ENCODE peak calls at places on chromosomes 6 and 20, in four cellular contexts. H is heart right ventricle, A is OCI-LY7, Q is right cardiac atrium. N is an unnamed sample. For H3K4me1 and H3K9me3, the result is how much of the 10 kb centered on the place peaks cover.

GRCh38 chr6:144497650-144498049 is 212.5 kb downstream of the UTRN start:
- DNase-seq in H (no peak), A (no peak), Q (no peak), N (no peak)

GRCh38 chr6:32149932-32150920 is 1.5 kb downstream of the PRRT1 start:
- DNase-seq in H (no peak), A (no peak), Q (no peak), N (no peak)

GRCh38 chr6:16736856-16737255 is 24.4 kb downstream of the ATXN1 start:
- DNase-seq in H (no peak), A (no peak), Q (no peak), N (no peak)

GRCh38 chr6:155389130-155389529 is 66.5 kb downstream of the NOX3 start:
- DNase-seq in H (no peak), A (no peak), Q (no peak), N (no peak)

GRCh38 chr6:122717350-122717749 is 62.2 kb upstream of the FABP7 start:
- DNase-seq in H (peak), A (no peak), Q (no peak), N (peak)

GRCh38 chr6:132648356-132648755 is 10.6 kb downstream of the TAAR1 start:
- DNase-seq in H (no peak), A (no peak), Q (no peak), N (no peak)

GRCh38 chr6:384898-385297 is 6.7 kb upstream of the IRF4 start:
- DNase-seq in H (no peak), A (no peak), Q (no peak), N (no peak)

GRCh38 chr6:166532302-166532701 is 54.2 kb downstream of the RAMACL start:
- DNase-seq in H (no peak), A (no peak), Q (no peak), N (no peak)

GRCh38 chr6:44842616-44843015 is 455.1 kb downstream of the CDC5L start:
- DNase-seq in H (no peak), A (no peak), Q (no peak), N (no peak)

GRCh38 chr20:49685809-49686208 is 27.9 kb downstream of the B4GALT5 start:
- DNase-seq in H (no peak), A (no peak), Q (no peak), N (no peak)

GRCh38 chr6:87789198-87789899 is 87.3 kb upstream of the AKIRIN2 start:
- DNase-seq in H (peak), A (no peak), Q (peak), N (no peak)

DNA sequence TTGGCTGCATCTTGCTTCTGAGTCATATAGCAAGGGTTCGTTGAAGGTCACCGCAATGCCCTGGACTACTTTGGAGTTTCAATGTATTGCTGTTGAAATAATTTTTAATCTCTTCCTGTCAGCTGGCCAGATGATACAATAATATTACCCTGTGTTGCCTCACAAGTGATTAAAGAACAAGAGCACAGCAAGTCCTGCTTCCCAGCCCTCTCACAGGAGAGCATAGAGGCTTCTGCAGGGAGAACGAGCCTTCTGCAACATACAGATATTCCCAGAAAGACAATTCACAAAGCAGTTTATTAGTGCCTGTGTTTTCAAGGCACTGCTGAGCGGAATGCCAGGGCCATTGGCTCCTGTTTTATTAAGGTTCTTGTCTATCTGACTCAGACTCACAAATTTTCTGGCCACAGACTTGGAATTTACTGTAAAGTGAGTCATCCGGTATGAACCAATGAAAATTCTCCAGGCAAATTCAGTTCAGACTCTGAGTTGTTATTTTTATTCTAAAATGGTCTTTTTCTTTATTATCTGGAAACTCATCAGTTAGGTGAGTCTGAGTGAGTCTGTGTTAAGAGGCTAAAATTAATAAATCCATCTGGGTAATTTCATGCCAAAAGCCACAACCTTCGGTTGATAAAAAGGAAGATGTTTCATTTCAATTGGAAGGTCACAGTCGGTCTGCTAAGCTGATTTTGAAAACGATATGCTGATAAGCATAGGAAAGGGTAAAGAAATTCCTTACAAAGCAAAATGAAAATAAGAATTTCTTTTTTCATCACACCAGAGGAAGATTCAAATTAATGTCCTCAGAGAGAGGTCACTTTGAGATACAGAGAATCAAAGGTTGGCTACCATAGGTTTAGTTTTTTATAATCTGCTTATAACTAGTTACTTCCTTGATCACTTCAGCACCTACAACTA is 289.4 kb upstream of the STXBP5 start:
- DNase-seq in H (peak), A (no peak), Q (peak), N (no peak)
- H3K4me1 ChIP-seq in H (under half), A (under half), Q (under half), N (under half)

DNA sequence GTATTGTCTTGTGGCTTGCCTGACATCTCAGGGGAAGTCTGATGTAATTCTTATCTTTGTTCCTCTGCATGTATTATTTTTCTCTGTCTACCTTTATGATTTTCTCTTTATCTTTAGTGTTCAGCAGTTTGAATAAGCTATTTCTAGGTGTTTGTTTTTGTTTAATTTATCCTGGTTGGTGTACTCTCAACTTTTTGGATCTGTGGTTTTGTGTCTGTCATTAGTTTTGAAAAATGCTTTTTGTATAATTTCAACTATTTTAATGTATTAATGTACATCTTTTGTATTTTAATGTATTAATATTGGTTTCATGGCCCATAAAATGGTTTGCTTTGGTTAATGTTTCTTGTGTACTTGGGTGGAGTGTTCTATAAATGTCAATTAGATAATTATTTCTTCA is 15.9 kb upstream of the APCDD1L start:
- DNase-seq in H (no peak), A (no peak), Q (no peak), N (no peak)
- H3K9me3 ChIP-seq in H (under half), A (under half), Q (under half), N (under half)

GRCh38 chr20:11451793-11452291 is 465.9 kb upstream of the BTBD3 start:
- DNase-seq in H (no peak), A (no peak), Q (no peak), N (no peak)
- H3K4me3 ChIP-seq in H (no peak), A (no peak), Q (no peak), N (no peak)

GRCh38 chr6:2956930-2957329 is 14.4 kb downstream of the SERPINB6 start:
- DNase-seq in H (no peak), A (no peak), Q (no peak), N (no peak)
- H3K4me1 ChIP-seq in H (half or more), A (under half), Q (under half), N (under half)

N was measured in HAP-1.